ENCODE peak calls at places on chromosome 13, in four cellular contexts. T is HEK293T; A is stimulated activated CD4-positive, alpha-beta T cell treated with anti-CD3 and anti-CD28 coated beads, Interleukin-15, amount 100 ng/mL, for 1 hour; Q is GF-D8. X is an unnamed sample.

GRCh38 chr13:109007946-109008345 is 378.5 kb downstream of the MYO16 start:
- DNase-seq in T (no peak), A (no peak), Q (no peak), X (no peak)

GRCh38 chr13:88623150-88623549 is 952.0 kb downstream of the SLITRK5 start:
- DNase-seq in T (no peak), A (no peak), Q (no peak), X (no peak)

GRCh38 chr13:99970761-99971575 is 599 bp downstream of the ZIC5 start:
- DNase-seq in T (peak), A (no peak), Q (no peak), X (peak)

GRCh38 chr13:96636310-96636709 is 358.0 kb downstream of the OXGR1 start:
- DNase-seq in T (no peak), A (no peak), Q (no peak), X (no peak)

GRCh38 chr13:51292000-51292550 is 47.4 kb upstream of the SERPINE3 start:
- DNase-seq in T (no peak), A (no peak), Q (no peak), X (no peak)

GRCh38 chr13:41587490-41587889 is 130.1 kb downstream of the RGCC start:
- DNase-seq in T (peak), A (no peak), Q (no peak), X (no peak)

GRCh38 chr13:54486421-54487166 is 1458.0 kb downstream of the OLFM4 start:
- DNase-seq in T (no peak), A (no peak), Q (no peak), X (no peak)

GRCh38 chr13:97211357-97211756 is 10.8 kb upstream of the MBNL2 start:
- DNase-seq in T (no peak), A (no peak), Q (no peak), X (no peak)

GRCh38 chr13:44132710-44133109 is 240.9 kb upstream of the SERP2 start:
- DNase-seq in T (no peak), A (no peak), Q (no peak), X (no peak)

X was measured in type B pancreatic cell.